ENCODE peak calls at places on chromosomes 7 and 10, in four cellular contexts. D is mesenteric fat pad; N is osteocyte; U is CD4-positive, alpha-beta memory T cell. P is an unnamed sample.

GRCh38 chr10:18607503-18607902 is 43.9 kb downstream of the NSUN6 start:
- DNase-seq in U (no peak), N (no peak), D (no peak), P (no peak)

GRCh38 chr7:87831127-87831526 is 45.0 kb downstream of the SLC25A40 start:
- DNase-seq in N (no peak), U (no peak), D (no peak), P (no peak)

GRCh38 chr10:122232781-122233180 is 38.3 kb upstream of the BTBD16 start:
- DNase-seq in U (no peak), N (no peak), D (no peak), P (no peak)

GRCh38 chr7:2851499-2851898 is 7.4 kb upstream of the GNA12 start:
- DNase-seq in N (no peak), D (peak), U (no peak), P (no peak)

GRCh38 chr10:58266003-58266825 is 1.5 kb downstream of the IPMK start:
- DNase-seq in U (peak), N (no peak), D (no peak), P (peak)

GRCh38 chr10:6516277-6516676 is 63.8 kb downstream of the PRKCQ start:
- DNase-seq in U (no peak), D (no peak), N (no peak), P (no peak)

GRCh38 chr7:88005191-88005590 is 71.1 kb downstream of the ADAM22 start:
- DNase-seq in N (no peak), U (no peak), D (no peak), P (no peak)

GRCh38 chr10:116669080-116669479 is 48.3 kb downstream of the PNLIPRP2 start:
- DNase-seq in D (no peak), N (peak), U (no peak), P (no peak)

GRCh38 chr10:17001297-17001744 is 128.3 kb downstream of the CUBN start:
- DNase-seq in N (no peak), U (no peak), D (no peak), P (no peak)

GRCh38 chr10:17963431-17963830 is 11.7 kb downstream of the SLC39A12 start:
- DNase-seq in D (no peak), N (no peak), U (no peak), P (no peak)

GRCh38 chr7:33191326-33191725 is 62.0 kb downstream of the BBS9 start:
- DNase-seq in D (no peak), U (peak), N (no peak), P (peak)

GRCh38 chr10:7886056-7886455 is 67.8 kb downstream of the TAF3 start:
- DNase-seq in N (no peak), U (no peak), D (no peak), P (no peak)

GRCh38 chr10:129621694-129622093 is 154.7 kb downstream of the MGMT start:
- DNase-seq in U (no peak), N (no peak), D (no peak), P (no peak)

GRCh38 chr7:31958216-31958615 is 112.0 kb downstream of the PDE1C start:
- DNase-seq in D (no peak), U (no peak), N (no peak), P (no peak)

GRCh38 chr7:135770139-135770710 is 21.6 kb upstream of the FAM180A start:
- DNase-seq in N (no peak), U (no peak), D (no peak), P (no peak)

GRCh38 chr10:43138757-43139241 is 554 bp downstream of the CSGALNACT2 start:
- DNase-seq in D (no peak), N (no peak), U (peak), P (peak)

GRCh38 chr10:45602082-45602730 is 70.4 kb downstream of the ZFAND4 start:
- DNase-seq in N (no peak), D (no peak), U (no peak), P (no peak)

GRCh38 chr7:150941983-150942590 is 36.0 kb downstream of the KCNH2 start:
- DNase-seq in D (peak), U (peak), N (no peak), P (no peak)

GRCh38 chr10:34667177-34667576 is 147.9 kb downstream of the PARD3 start:
- DNase-seq in U (no peak), D (no peak), N (no peak), P (no peak)

GRCh38 chr10:43292745-43293676 is 26.1 kb upstream of the RASGEF1A start:
- DNase-seq in N (no peak), D (no peak), U (peak), P (peak)

GRCh38 chr10:21297525-21298383 is 227.7 kb downstream of the SKIDA1 start:
- DNase-seq in U (no peak), N (no peak), D (no peak), P (no peak)

GRCh38 chr7:11427686-11428273 is 404.2 kb downstream of the THSD7A start:
- DNase-seq in U (peak), D (no peak), N (no peak), P (peak)

GRCh38 chr10:132526676-132527075 is 10.9 kb upstream of the INPP5A start:
- DNase-seq in U (no peak), D (no peak), N (no peak), P (no peak)

GRCh38 chr7:131109757-131110293 is 217.9 kb upstream of the MKLN1 start:
- DNase-seq in N (peak), U (peak), D (peak), P (peak)

GRCh38 chr10:43196131-43196980 is 58.1 kb downstream of the CSGALNACT2 start:
- DNase-seq in N (no peak), D (no peak), U (no peak), P (no peak)

GRCh38 chr7:155129789-155130188 is 59.7 kb downstream of the HTR5A start:
- DNase-seq in U (no peak), D (peak), N (peak), P (no peak)

GRCh38 chr7:83832009-83832408 is 183.1 kb upstream of the SEMA3E start:
- DNase-seq in D (no peak), N (no peak), U (no peak), P (no peak)